ENCODE peak calls at places on chromosomes 7 and 10, in ten cellular contexts. T is cardiac muscle cell; P is fibroblast of mammary gland; A is OCI-LY7; K is endothelial cell; R is stimulated activated CD4-positive, alpha-beta T cell treated with anti-CD3 and anti-CD28 coated beads, Interleukin-12 subunit alpha, Interleukin-12 subunit beta, amount 100 ng/mL, for 24 hours; Y is substantia nigra; J is mesothelial cell of epicardium; M is left ventricle myocardium inferior; D is hypothalamus. W is an unnamed sample.

GRCh38 chr7:142569851-142570250 is 179.4 kb upstream of the PRSS1 start:
- DNase-seq in T (peak), P (no peak), A (no peak), K (no peak), R (no peak), Y (no peak), J (no peak), M (no peak), D (no peak), W (no peak)

GRCh38 chr10:92604841-92605240 is 11.9 kb downstream of the KIF11 start:
- DNase-seq in T (no peak), P (no peak), A (no peak), K (no peak), R (no peak), Y (no peak), J (no peak), M (no peak), D (no peak), W (no peak)

GRCh38 chr10:63166742-63167258 is 33.7 kb downstream of the NRBF2 start:
- DNase-seq in T (peak), P (peak), A (peak), K (peak), R (no peak), Y (no peak), J (no peak), M (no peak), D (no peak), W (peak)

GRCh38 chr10:74827045-74827441 is 643 bp downstream of the KAT6B start:
- DNase-seq in T (no peak), P (no peak), A (no peak), K (no peak), R (no peak), Y (no peak), J (no peak), M (no peak), D (no peak), W (no peak)

GRCh38 chr10:788796-789748 is 99.6 kb upstream of the DIP2C start:
- DNase-seq in T (no peak), P (no peak), A (no peak), K (peak), R (no peak), Y (peak), J (no peak), M (peak), D (peak), W (no peak)

GRCh38 chr10:34808789-34809745 is 6.0 kb downstream of the PARD3 start:
- DNase-seq in T (peak), P (no peak), A (no peak), K (no peak), R (no peak), Y (peak), J (no peak), M (peak), D (peak), W (peak)

GRCh38 chr7:156472267-156472666 is 168.3 kb upstream of the RNF32 start:
- DNase-seq in T (no peak), P (no peak), A (no peak), K (no peak), R (no peak), Y (no peak), J (no peak), M (no peak), D (no peak), W (no peak)

GRCh38 chr10:86461963-86462804 is 59.4 kb downstream of the WAPL start:
- DNase-seq in T (no peak), P (no peak), A (no peak), K (no peak), R (no peak), Y (no peak), J (no peak), M (no peak), D (no peak), W (no peak)

GRCh38 chr10:22816298-22816653 is 101.9 kb upstream of the PIP4K2A start:
- DNase-seq in T (peak), P (peak), A (no peak), K (no peak), R (no peak), Y (no peak), J (no peak), M (no peak), D (no peak), W (no peak)

GRCh38 chr10:123153486-123154091 is 613 bp upstream of the BUB3 start:
- DNase-seq in T (no peak), P (no peak), A (no peak), K (no peak), R (no peak), Y (no peak), J (no peak), M (no peak), D (no peak), W (no peak)

GRCh38 chr7:72492446-72492845 is 80.3 kb upstream of the CALN1 start:
- DNase-seq in T (no peak), P (no peak), A (no peak), K (no peak), R (no peak), Y (no peak), J (no peak), M (peak), D (peak), W (no peak)

GRCh38 chr10:93654201-93654600 is 41.9 kb downstream of the PDE6C start:
- DNase-seq in T (no peak), P (no peak), A (no peak), K (no peak), R (no peak), Y (no peak), J (no peak), M (no peak), D (no peak), W (no peak)

GRCh38 chr7:113367187-113367586 is 248.8 kb upstream of the SMIM30 start:
- DNase-seq in T (no peak), P (peak), A (no peak), K (no peak), R (no peak), Y (no peak), J (no peak), M (no peak), D (no peak), W (no peak)

W was measured in MM.1S.